ENCODE peak calls at places on chromosomes 1 and 21, in six cellular contexts. S, N, V, X, O and M are unnamed samples. For H3K9me3, the result is how much of the 10 kb centered on the place peaks cover.

GRCh38 chr1:212670882-212671281 is 28.8 kb downstream of the BATF3 start:
- DNase-seq in S (no peak), N (no peak), V (no peak), X (no peak), O (no peak), M (no peak)

GRCh38 chr1:42142894-42143675 is 10.1 kb upstream of the GUCA2B start:
- DNase-seq in S (no peak), N (no peak), V (no peak), X (peak), O (no peak), M (no peak)

GRCh38 chr1:240515505-240515904 is 96.5 kb downstream of the GREM2 start:
- DNase-seq in S (no peak), N (no peak), V (no peak), X (no peak), O (no peak), M (no peak)

GRCh38 chr1:188514917-188515316 is 1686.2 kb downstream of the PLA2G4A start:
- DNase-seq in S (no peak), N (no peak), V (no peak), X (no peak), O (no peak), M (no peak)

GRCh38 chr1:24673336-24673735 is 30.2 kb downstream of the SRRM1 start:
- DNase-seq in S (no peak), N (no peak), V (no peak), X (no peak), O (no peak), M (no peak)

GRCh38 chr1:200453544-200453905 is 43.7 kb upstream of the ZNF281 start:
- DNase-seq in S (no peak), N (no peak), V (no peak), X (no peak), O (no peak), M (no peak)

GRCh38 chr1:95022527-95022926 is 50.2 kb downstream of the ALG14 start:
- DNase-seq in S (no peak), N (no peak), V (no peak), X (no peak), O (no peak), M (no peak)

GRCh38 chr1:162035241-162035640 is 11.6 kb upstream of the OLFML2B start:
- DNase-seq in S (no peak), N (no peak), V (no peak), X (no peak), O (no peak), M (no peak)

GRCh38 chr1:224182866-224183590 is at the start of gene DEGS1:
- DNase-seq in S (peak), N (peak), V (peak), X (peak), O (peak), M (peak)

GRCh38 chr1:172163479-172164215 is 256.8 kb upstream of the C1orf105 start:
- DNase-seq in S (no peak), N (no peak), V (no peak), X (no peak), O (no peak), M (no peak)

GRCh38 chr1:21861602-21862429 is 49.8 kb downstream of the LDLRAD2 start:
- DNase-seq in S (no peak), N (no peak), V (no peak), X (no peak), O (peak), M (no peak)

GRCh38 chr1:67719329-67720196 is 34.6 kb downstream of the GADD45A start:
- DNase-seq in S (no peak), N (no peak), V (no peak), X (no peak), O (no peak), M (no peak)

GRCh38 chr1:244626709-244627108 is 26.2 kb upstream of the DESI2 start:
- DNase-seq in S (no peak), N (no peak), V (no peak), X (no peak), O (no peak), M (no peak)

GRCh38 chr1:232463226-232463625 is 166.7 kb downstream of the SIPA1L2 start:
- DNase-seq in S (no peak), N (no peak), V (no peak), X (no peak), O (no peak), M (no peak)

GRCh38 chr1:229480500-229480899 is 27.6 kb downstream of the NUP133 start:
- DNase-seq in S (no peak), N (no peak), V (no peak), X (no peak), O (no peak), M (no peak)

GRCh38 chr21:42557420-42557819 is 43.8 kb downstream of the SLC37A1 start:
- DNase-seq in S (peak), N (no peak), V (no peak), X (no peak), O (no peak), M (no peak)

GRCh38 chr1:21818661-21819060 is 6.6 kb downstream of the LDLRAD2 start:
- DNase-seq in S (no peak), N (peak), V (peak), X (peak), O (peak), M (peak)

GRCh38 chr1:247448107-247448778 is 9.7 kb downstream of the OR2B11 start:
- DNase-seq in S (peak), N (peak), V (peak), X (peak), O (peak), M (peak)

GRCh38 chr1:209797978-209798639 is 7.8 kb downstream of the IRF6 start:
- DNase-seq in S (no peak), N (no peak), V (no peak), X (peak), O (no peak), M (no peak)

GRCh38 chr1:37919277-37919676 is 27.6 kb downstream of the INPP5B start:
- DNase-seq in S (no peak), N (no peak), V (no peak), X (peak), O (no peak), M (no peak)

GRCh38 chr1:231940721-231941120 is 314.1 kb downstream of the DISC1 start:
- DNase-seq in S (no peak), N (no peak), V (no peak), X (no peak), O (peak), M (no peak)

GRCh38 chr1:206739411-206740076 is 31.0 kb upstream of the IL19 start:
- DNase-seq in S (no peak), N (no peak), V (no peak), X (no peak), O (peak), M (no peak)

DNA sequence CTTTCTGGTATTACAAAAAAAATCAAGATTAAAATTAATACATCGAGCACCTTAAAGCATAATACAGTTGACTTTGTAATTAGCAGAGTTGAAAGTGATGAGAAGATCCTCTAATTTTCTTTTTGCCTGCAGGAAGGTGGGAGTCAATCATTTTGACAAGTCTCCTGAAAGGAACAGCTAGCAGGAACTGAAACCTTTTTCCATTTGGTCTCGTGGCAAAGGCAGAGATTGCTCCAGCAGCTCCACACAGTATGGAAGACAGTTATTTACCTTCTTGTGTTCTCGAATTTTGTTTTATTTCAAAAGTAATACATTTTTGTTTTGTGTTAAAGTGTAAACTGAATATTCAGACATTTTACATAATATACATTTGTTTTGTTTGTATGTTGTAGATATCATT is 7.7 kb downstream of the S100PBP start:
- DNase-seq in S (no peak), N (no peak), V (no peak), X (no peak), O (no peak), M (no peak)
- H3K9me3 ChIP-seq in S (under half), N (under half), V (under half), X (under half), O (under half), M (under half)

GRCh38 chr1:152228831-152229230 is 4.8 kb upstream of the HRNR start:
- DNase-seq in S (no peak), N (no peak), V (no peak), X (no peak), O (no peak), M (no peak)

GRCh38 chr1:152224093-152224492 is at the start of gene HRNR:
- DNase-seq in S (no peak), N (no peak), V (no peak), X (no peak), O (no peak), M (no peak)

GRCh38 chr1:152227310-152227928 is 3.4 kb upstream of the HRNR start:
- DNase-seq in S (no peak), N (no peak), V (no peak), X (no peak), O (no peak), M (no peak)

GRCh38 chr1:152220166-152221163 is 3.5 kb downstream of the HRNR start:
- DNase-seq in S (peak), N (no peak), V (no peak), X (no peak), O (no peak), M (no peak)

DNA sequence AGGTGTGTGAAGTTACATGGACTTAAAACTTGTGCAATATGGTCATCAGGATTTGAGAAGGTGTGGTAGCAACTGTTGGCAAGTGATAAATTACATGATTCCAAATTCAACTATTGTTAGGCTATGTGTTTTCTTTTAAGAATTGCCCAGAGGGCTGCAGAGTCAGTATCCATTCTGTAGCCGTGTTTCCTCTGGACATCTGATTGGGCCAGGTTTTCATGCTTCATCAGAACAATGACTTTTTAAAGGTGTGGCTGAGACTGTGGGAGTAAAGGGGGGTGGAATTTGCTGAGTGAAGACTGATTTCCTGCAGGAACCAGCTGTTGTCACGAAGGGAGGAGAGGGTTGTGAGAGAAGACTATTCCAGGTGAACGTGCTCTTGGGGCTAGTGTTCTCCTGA is 1.7 kb upstream of the HRNR start:
- DNase-seq in S (no peak), N (no peak), V (no peak), X (no peak), O (no peak), M (no peak)
- H3K9me3 ChIP-seq in S (under half), N (under half), V (under half), X (half or more), O (under half), M (under half)

DNA sequence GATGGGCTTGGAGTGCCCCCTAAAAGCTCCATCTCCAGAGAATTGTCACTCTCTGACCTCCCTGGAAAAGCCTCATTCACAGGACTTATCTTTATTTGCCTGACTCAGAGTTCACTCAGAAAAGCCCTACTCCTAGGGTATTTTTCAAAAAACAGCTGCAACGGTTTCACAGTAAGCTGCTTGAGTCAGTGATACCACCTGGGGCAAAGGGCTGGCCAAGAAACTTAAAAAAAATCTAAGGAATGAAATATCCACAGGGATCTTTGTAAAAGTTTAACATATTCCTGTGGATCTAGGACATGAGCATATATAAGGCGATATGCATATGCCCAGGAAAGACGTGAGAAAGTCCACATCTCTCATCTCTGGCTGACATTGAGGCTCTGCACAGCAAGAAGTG is 33.8 kb upstream of the TSPAN2 start:
- DNase-seq in S (no peak), N (no peak), V (no peak), X (no peak), O (no peak), M (no peak)
- H3K9me3 ChIP-seq in S (under half), N (under half), V (under half), X (under half), O (under half), M (under half)

GRCh38 chr1:20047058-20047457 is 22.9 kb upstream of the PLA2G5 start:
- DNase-seq in S (no peak), N (no peak), V (no peak), X (no peak), O (no peak), M (no peak)

GRCh38 chr1:20052386-20052785 is 17.6 kb upstream of the PLA2G5 start:
- DNase-seq in S (no peak), N (no peak), V (no peak), X (no peak), O (no peak), M (no peak)

GRCh38 chr1:20048563-20048962 is 21.4 kb upstream of the PLA2G5 start:
- DNase-seq in S (no peak), N (no peak), V (no peak), X (no peak), O (no peak), M (no peak)

DNA sequence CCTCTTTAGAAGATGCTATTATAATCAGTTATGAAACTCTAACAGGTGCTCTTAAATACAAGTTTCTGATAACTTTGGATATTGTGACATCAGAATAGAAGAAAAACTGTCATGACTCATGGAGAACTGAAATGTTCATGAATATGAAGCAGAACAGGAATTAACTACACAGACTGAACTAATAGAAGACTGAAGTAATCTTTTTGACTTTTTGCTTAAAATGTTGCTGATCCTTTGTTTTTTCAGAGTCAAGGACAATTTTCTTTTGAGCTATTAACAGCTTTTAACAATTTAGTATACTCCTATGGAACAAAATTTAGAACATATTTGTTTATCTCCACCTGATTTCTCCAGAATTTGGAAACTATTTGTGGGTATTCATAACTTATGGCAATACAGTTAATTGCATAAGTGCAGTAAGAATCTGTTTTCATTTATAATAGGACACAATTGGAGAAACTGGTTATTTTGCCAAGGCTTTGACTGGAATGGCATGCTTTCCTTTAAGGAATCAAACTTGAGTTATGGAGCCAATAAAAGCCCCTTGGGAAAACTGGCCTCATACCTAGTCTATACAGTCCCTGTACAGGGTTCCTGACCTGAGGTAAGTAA is 18.7 kb upstream of the PLA2G5 start:
- DNase-seq in S (no peak), N (no peak), V (no peak), X (no peak), O (no peak), M (no peak)
- H3K9me3 ChIP-seq in S (under half), N (under half), V (under half), X (half or more), O (under half), M (under half)

GRCh38 chr1:49252917-49253316 is 476.2 kb upstream of the BEND5 start:
- DNase-seq in S (no peak), N (no peak), V (no peak), X (no peak), O (no peak), M (no peak)
- H3K9me3 ChIP-seq in S (under half), N (under half), V (under half), X (half or more), O (under half), M (under half)